ENCODE peak calls at places on chromosomes 1 and 21, in eight cellular contexts. W, D, K, C, U, A, B and J are unnamed samples.

GRCh38 chr1:117685936-117686806 is 80.3 kb downstream of the TENT5C start:
- DNase-seq in K (no peak), A (no peak), B (no peak), C (no peak), D (no peak), U (no peak), W (no peak), J (no peak)

GRCh38 chr21:43866659-43867331 is 1.8 kb downstream of the AGPAT3 start:
- DNase-seq in K (peak), B (no peak), D (no peak), W (no peak), U (no peak), C (no peak), A (peak), J (no peak)

GRCh38 chr1:3319874-3320245 is 134.6 kb upstream of the ARHGEF16 start:
- DNase-seq in U (peak), K (no peak), B (no peak), W (peak), A (no peak), C (peak), D (peak), J (no peak)

GRCh38 chr21:42636535-42636914 is 16.9 kb upstream of the PDE9A start:
- DNase-seq in C (peak), W (no peak), U (no peak), B (no peak), D (no peak), K (no peak), A (no peak), J (peak)

GRCh38 chr1:185426761-185427698 is 110.0 kb upstream of the IVNS1ABP start:
- DNase-seq in W (no peak), B (no peak), K (no peak), U (no peak), C (peak), A (no peak), D (no peak), J (peak)

GRCh38 chr1:43621386-43621785 is 28.6 kb upstream of the KDM4A start:
- DNase-seq in B (no peak), D (no peak), C (no peak), W (no peak), U (no peak), K (no peak), A (no peak), J (no peak)

GRCh38 chr1:6505367-6506209 is 14.1 kb upstream of the PLEKHG5 start:
- DNase-seq in C (no peak), D (no peak), A (no peak), U (no peak), B (no peak), W (no peak), K (no peak), J (no peak)

GRCh38 chr1:214520544-214521165 is 30.7 kb downstream of the PTPN14 start:
- DNase-seq in K (no peak), C (no peak), B (no peak), W (no peak), U (no peak), A (no peak), D (no peak), J (no peak)

GRCh38 chr1:98921817-98922216 is 82.8 kb downstream of the PLPPR5 start:
- DNase-seq in U (no peak), W (no peak), K (no peak), D (no peak), C (no peak), B (no peak), A (no peak), J (no peak)

GRCh38 chr1:181562395-181562794 is 79.1 kb downstream of the CACNA1E start:
- DNase-seq in U (no peak), B (no peak), D (no peak), W (no peak), K (no peak), A (no peak), C (no peak), J (no peak)

GRCh38 chr21:31897311-31897710 is 24.5 kb downstream of the HUNK start:
- DNase-seq in D (no peak), K (no peak), B (no peak), W (no peak), A (no peak), U (no peak), C (no peak), J (no peak)

GRCh38 chr1:52037402-52037814 is 3.8 kb upstream of the KTI12 start:
- DNase-seq in B (no peak), U (no peak), A (no peak), D (no peak), C (peak), K (no peak), W (no peak), J (no peak)

GRCh38 chr1:67832737-67833594 is at the start of gene GNG12:
- DNase-seq in A (no peak), B (no peak), K (no peak), W (peak), C (no peak), D (peak), U (peak), J (no peak)

GRCh38 chr1:90371106-90371813 is 345.8 kb downstream of the BARHL2 start:
- DNase-seq in A (no peak), B (no peak), K (no peak), D (no peak), U (no peak), W (no peak), C (peak), J (no peak)

GRCh38 chr1:209162651-209163050 is 420.9 kb upstream of the CAMK1G start:
- DNase-seq in D (no peak), K (no peak), W (no peak), B (no peak), U (no peak), C (peak), A (no peak), J (no peak)

GRCh38 chr1:40399984-40400704 is 26.6 kb downstream of the SMAP2 start:
- DNase-seq in B (no peak), W (no peak), U (no peak), A (no peak), K (no peak), D (no peak), C (no peak), J (no peak)

GRCh38 chr1:182968846-182969734 is 16.1 kb upstream of the SHCBP1L start:
- DNase-seq in B (no peak), U (no peak), A (no peak), C (no peak), W (no peak), D (no peak), K (no peak), J (no peak)

GRCh38 chr1:52022133-52022532 is 11.5 kb downstream of the KTI12 start:
- DNase-seq in A (no peak), W (no peak), U (no peak), D (no peak), K (no peak), C (no peak), B (no peak), J (no peak)

GRCh38 chr1:34602907-34603306 is 151.9 kb upstream of the GJB5 start:
- DNase-seq in W (no peak), K (no peak), B (no peak), D (no peak), C (no peak), A (no peak), U (no peak), J (no peak)

GRCh38 chr1:232225336-232226131 is 404.4 kb downstream of the SIPA1L2 start:
- DNase-seq in B (no peak), U (no peak), W (no peak), C (no peak), D (no peak), K (no peak), A (no peak), J (no peak)

GRCh38 chr1:62285984-62286481 is 33.2 kb downstream of the KANK4 start:
- DNase-seq in B (no peak), D (peak), K (no peak), W (no peak), A (no peak), C (no peak), U (peak), J (no peak)

GRCh38 chr1:230643887-230644286 is 1.6 kb downstream of the COG2 start:
- DNase-seq in D (no peak), B (peak), A (no peak), U (no peak), W (no peak), K (no peak), C (peak), J (no peak)

GRCh38 chr1:107829083-107829771 is 135.8 kb downstream of the VAV3 start:
- DNase-seq in K (no peak), B (no peak), C (peak), D (no peak), U (no peak), W (no peak), A (no peak), J (no peak)

GRCh38 chr1:225627304-225627947 is 25.5 kb downstream of the ENAH start:
- DNase-seq in U (no peak), A (no peak), D (no peak), W (no peak), C (no peak), K (no peak), B (no peak), J (no peak)

GRCh38 chr1:151198254-151199127 is at the start of gene PIP5K1A:
- DNase-seq in A (peak), K (peak), B (peak), D (peak), W (peak), C (peak), U (peak), J (peak)

GRCh38 chr1:216075339-216075738 is 347.9 kb downstream of the USH2A start:
- DNase-seq in K (no peak), U (no peak), D (no peak), B (no peak), W (no peak), A (no peak), C (no peak), J (no peak)

GRCh38 chr1:160618763-160619274 is 28.0 kb downstream of the SLAMF1 start:
- DNase-seq in W (peak), K (peak), A (peak), D (no peak), B (no peak), C (peak), U (no peak), J (no peak)

GRCh38 chr21:34988625-34989024 is 60.5 kb downstream of the RUNX1 start:
- DNase-seq in B (no peak), K (no peak), W (no peak), A (no peak), C (no peak), D (no peak), U (no peak), J (no peak)

GRCh38 chr1:146022403-146023127 is 1.0 kb upstream of the HJV start:
- DNase-seq in U (no peak), C (no peak), W (no peak), A (no peak), B (no peak), K (no peak), D (no peak), J (no peak)
- TF ChIP-seq CTCF in U (no peak), C (no peak), W (no peak), A (no peak), B (no peak), K (no peak), D (no peak), J (no peak)

GRCh38 chr1:28010979-28011378 is 51.2 kb downstream of the XKR8 start:
- DNase-seq in K (no peak), D (no peak), A (no peak), U (no peak), W (no peak), B (no peak), C (no peak), J (no peak)
- TF ChIP-seq CTCF in K (no peak), D (no peak), A (no peak), U (no peak), W (no peak), B (no peak), C (no peak), J (no peak)

GRCh38 chr1:167439301-167439988 is 78.9 kb downstream of the CD247 start:
- DNase-seq in B (no peak), A (peak), K (no peak), D (peak), U (peak), W (no peak), C (peak), J (no peak)
- TF ChIP-seq CTCF in B (peak), A (no peak), K (no peak), D (no peak), U (no peak), W (no peak), C (no peak), J (peak)

GRCh38 chr21:16071082-16071481 is 341.3 kb downstream of the USP25 start:
- DNase-seq in C (no peak), A (no peak), K (no peak), W (no peak), B (no peak), U (no peak), D (no peak), J (no peak)
- TF ChIP-seq CTCF in C (no peak), A (no peak), K (no peak), W (no peak), B (no peak), U (no peak), D (no peak), J (no peak)

GRCh38 chr1:248881261-248881660 is 22.4 kb upstream of the ZNF692 start:
- DNase-seq in A (no peak), W (no peak), B (no peak), K (no peak), D (no peak), U (no peak), C (no peak), J (no peak)

GRCh38 chr1:248886237-248886895 is 19.7 kb upstream of the PGBD2 start:
- DNase-seq in W (no peak), B (no peak), C (no peak), A (no peak), D (no peak), U (no peak), K (no peak), J (no peak)

DNA sequence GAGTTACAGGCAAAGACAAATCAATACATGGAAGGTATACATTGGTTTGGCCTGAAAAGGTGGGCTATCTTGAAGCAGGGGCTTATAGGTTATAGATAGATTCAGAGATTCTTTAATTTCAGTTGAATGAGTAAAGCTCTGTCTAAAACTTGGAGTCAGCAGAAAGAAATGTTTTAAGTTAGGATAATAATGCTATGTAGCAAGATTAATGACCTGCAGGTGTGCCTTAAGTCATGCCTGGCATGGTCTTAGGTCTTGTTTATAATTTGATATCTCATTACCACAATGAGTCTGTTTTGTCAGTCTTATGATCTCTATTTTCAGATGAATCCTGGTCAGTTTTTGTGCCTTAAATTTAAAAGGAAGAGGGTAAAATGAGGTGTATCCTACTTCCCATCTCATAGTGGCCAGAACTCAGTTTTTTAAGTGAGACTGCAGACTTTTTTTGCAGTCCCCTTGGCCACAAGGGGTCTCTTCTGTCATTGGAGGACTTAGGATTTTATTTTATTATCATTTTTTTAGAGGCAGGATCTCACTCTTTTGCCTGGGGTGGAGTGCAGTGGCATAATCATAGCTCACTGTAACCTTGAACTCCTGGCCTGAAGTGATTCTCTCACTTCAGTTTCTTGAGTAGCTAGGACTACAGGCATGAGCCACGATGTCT is 21.3 kb upstream of the PGBD2 start:
- DNase-seq in K (no peak), A (no peak), B (no peak), U (no peak), D (no peak), W (no peak), C (no peak), J (no peak)
- TF ChIP-seq CTCF in K (no peak), A (no peak), B (no peak), U (no peak), D (peak), W (peak), C (no peak), J (no peak)